ENCODE peak calls at places on chromosomes 11 and 22, in ten cellular contexts. Z is fibroblast of pulmonary artery; Y is MM.1S; R is Caco-2; Q is endothelial cell; G is kidney epithelial cell; B is AG09309; D is neural crest cell; X is CD8-positive, alpha-beta T cell; N is AG04450. T is an unnamed sample.

GRCh38 chr11:5251746-5252145 is 2.1 kb upstream of the HBG1 start:
- DNase-seq in Z (no peak), N (no peak), Y (no peak), Q (no peak), B (no peak), X (no peak), G (no peak), D (no peak), R (no peak), T (no peak)

GRCh38 chr22:42993651-42994275 is 21.2 kb downstream of the PACSIN2 start:
- DNase-seq in Q (no peak), D (no peak), N (no peak), G (no peak), B (no peak), Y (no peak), Z (peak), R (peak), X (no peak), T (no peak)

GRCh38 chr22:28599693-28600092 is 79.9 kb downstream of the TTC28 start:
- DNase-seq in R (no peak), Z (no peak), Q (no peak), Y (no peak), B (no peak), X (no peak), N (no peak), D (no peak), G (no peak), T (no peak)

GRCh38 chr22:36762687-36763260 is 13.1 kb downstream of the IFT27 start:
- DNase-seq in Z (peak), G (no peak), D (no peak), N (peak), R (no peak), Q (no peak), X (no peak), B (no peak), Y (no peak), T (no peak)

GRCh38 chr11:3230636-3231549 is 1.3 kb downstream of the MRGPRE start:
- DNase-seq in Q (no peak), G (no peak), D (no peak), Z (no peak), R (no peak), X (no peak), N (no peak), Y (no peak), B (no peak), T (no peak)

GRCh38 chr22:32317524-32317923 is 40.1 kb upstream of the RFPL3 start:
- DNase-seq in G (no peak), B (no peak), Y (no peak), X (no peak), R (no peak), Q (no peak), D (no peak), N (no peak), Z (no peak), T (no peak)

GRCh38 chr11:6561288-6561687 is 42.1 kb downstream of the RRP8 start:
- DNase-seq in B (no peak), X (no peak), N (no peak), D (no peak), R (no peak), Q (no peak), Z (no peak), Y (no peak), G (no peak), T (no peak)

GRCh38 chr22:16777284-16777924 is 47.8 kb downstream of the XKR3 start:
- DNase-seq in X (no peak), R (no peak), Q (no peak), B (no peak), Z (no peak), N (no peak), D (no peak), Y (no peak), G (no peak), T (no peak)

GRCh38 chr11:11916981-11917399 is 75.2 kb downstream of the USP47 start:
- DNase-seq in X (no peak), B (peak), Z (peak), Y (no peak), G (peak), D (no peak), R (no peak), N (peak), Q (no peak), T (no peak)

GRCh38 chr22:34850010-34850409 is 215.9 kb upstream of the ISX start:
- DNase-seq in Q (no peak), Y (no peak), G (peak), Z (no peak), N (no peak), R (no peak), B (no peak), X (no peak), D (no peak), T (no peak)

GRCh38 chr22:38927033-38927789 is 30.2 kb upstream of the APOBEC3A start:
- DNase-seq in Q (peak), N (no peak), B (no peak), X (no peak), R (peak), Z (peak), Y (peak), D (peak), G (no peak), T (peak)

GRCh38 chr11:34339149-34340064 is 18.4 kb downstream of the ABTB2 start:
- DNase-seq in Q (no peak), X (no peak), D (no peak), B (no peak), Y (no peak), R (peak), N (no peak), Z (peak), G (no peak), T (no peak)

GRCh38 chr22:25057013-25057881 is 104.7 kb downstream of the KIAA1671 start:
- DNase-seq in N (no peak), X (peak), D (peak), R (peak), B (no peak), Y (peak), G (no peak), Z (peak), Q (peak), T (peak)

GRCh38 chr11:115965754-115966504 is 461.7 kb upstream of the CADM1 start:
- DNase-seq in Y (no peak), Z (no peak), N (no peak), R (no peak), Q (no peak), X (no peak), B (no peak), D (no peak), G (no peak), T (no peak)

GRCh38 chr22:23777776-23778575 is 5.3 kb downstream of the MMP11 start:
- DNase-seq in R (no peak), B (no peak), G (no peak), Q (no peak), Y (no peak), N (no peak), D (no peak), X (no peak), Z (no peak), T (no peak)

GRCh38 chr11:19332476-19332875 is 91.7 kb upstream of the E2F8 start:
- DNase-seq in R (no peak), B (no peak), D (no peak), G (no peak), Z (no peak), Q (no peak), N (no peak), Y (peak), X (no peak), T (no peak)

GRCh38 chr11:122633219-122633829 is 22.2 kb upstream of the UBASH3B start:
- DNase-seq in D (no peak), X (no peak), Q (peak), N (no peak), G (no peak), Y (peak), Z (peak), B (no peak), R (peak), T (peak)

GRCh38 chr22:23709107-23709506 is 18.3 kb downstream of the RGL4 start:
- DNase-seq in Q (no peak), D (no peak), G (no peak), Z (no peak), Y (no peak), R (no peak), N (no peak), X (no peak), B (no peak), T (no peak)

GRCh38 chr11:88552377-88553029 is 215.0 kb upstream of the CTSC start:
- DNase-seq in N (no peak), X (peak), Z (peak), R (peak), G (no peak), B (no peak), Q (peak), Y (peak), D (peak), T (peak)

GRCh38 chr11:14075118-14075601 is 112.6 kb downstream of the SPON1 start:
- DNase-seq in X (peak), R (no peak), N (no peak), Q (no peak), G (peak), Z (no peak), B (peak), D (no peak), Y (no peak), T (no peak)

GRCh38 chr11:22730319-22730718 is 63.9 kb downstream of the GAS2 start:
- DNase-seq in R (peak), Y (peak), B (no peak), X (no peak), Z (peak), Q (no peak), G (no peak), N (no peak), D (no peak), T (no peak)

GRCh38 chr11:111923351-111923788 is 4.7 kb downstream of the C11orf52 start:
- DNase-seq in Q (no peak), Y (no peak), B (no peak), D (no peak), Z (peak), G (no peak), N (no peak), X (no peak), R (no peak), T (no peak)

GRCh38 chr11:94835571-94835970 is 67.4 kb downstream of the AMOTL1 start:
- DNase-seq in G (no peak), D (no peak), Q (no peak), X (no peak), B (no peak), Z (peak), N (no peak), R (no peak), Y (no peak), T (no peak)

GRCh38 chr11:70398834-70399680 is 728 bp downstream of the CTTN start:
- DNase-seq in G (no peak), D (no peak), Q (no peak), N (no peak), X (no peak), Z (no peak), R (peak), Y (no peak), B (no peak), T (peak)

GRCh38 chr22:37276771-37277170 is 5.5 kb upstream of the CYTH4 start:
- DNase-seq in Q (no peak), G (no peak), D (no peak), N (no peak), R (no peak), B (no peak), Y (no peak), Z (peak), X (no peak), T (no peak)

GRCh38 chr22:25488244-25489020 is 76.0 kb upstream of the GRK3 start:
- DNase-seq in N (no peak), Z (peak), G (peak), Y (no peak), D (no peak), X (no peak), Q (no peak), B (peak), R (no peak), T (no peak)

GRCh38 chr22:37077802-37078448 is 26.4 kb downstream of the KCTD17 start:
- DNase-seq in G (no peak), N (peak), Y (peak), R (peak), B (no peak), Z (peak), X (peak), Q (peak), D (peak), T (peak)

GRCh38 chr11:113401718-113402117 is 14.1 kb downstream of the ANKK1 start:
- DNase-seq in N (no peak), R (no peak), G (peak), Q (no peak), Y (no peak), Z (peak), B (peak), X (no peak), D (no peak), T (no peak)

GRCh38 chr22:19066531-19067271 is 55.5 kb downstream of the DGCR2 start:
- DNase-seq in X (no peak), G (peak), Q (no peak), Z (peak), N (peak), D (no peak), R (no peak), Y (no peak), B (peak), T (no peak)

DNA sequence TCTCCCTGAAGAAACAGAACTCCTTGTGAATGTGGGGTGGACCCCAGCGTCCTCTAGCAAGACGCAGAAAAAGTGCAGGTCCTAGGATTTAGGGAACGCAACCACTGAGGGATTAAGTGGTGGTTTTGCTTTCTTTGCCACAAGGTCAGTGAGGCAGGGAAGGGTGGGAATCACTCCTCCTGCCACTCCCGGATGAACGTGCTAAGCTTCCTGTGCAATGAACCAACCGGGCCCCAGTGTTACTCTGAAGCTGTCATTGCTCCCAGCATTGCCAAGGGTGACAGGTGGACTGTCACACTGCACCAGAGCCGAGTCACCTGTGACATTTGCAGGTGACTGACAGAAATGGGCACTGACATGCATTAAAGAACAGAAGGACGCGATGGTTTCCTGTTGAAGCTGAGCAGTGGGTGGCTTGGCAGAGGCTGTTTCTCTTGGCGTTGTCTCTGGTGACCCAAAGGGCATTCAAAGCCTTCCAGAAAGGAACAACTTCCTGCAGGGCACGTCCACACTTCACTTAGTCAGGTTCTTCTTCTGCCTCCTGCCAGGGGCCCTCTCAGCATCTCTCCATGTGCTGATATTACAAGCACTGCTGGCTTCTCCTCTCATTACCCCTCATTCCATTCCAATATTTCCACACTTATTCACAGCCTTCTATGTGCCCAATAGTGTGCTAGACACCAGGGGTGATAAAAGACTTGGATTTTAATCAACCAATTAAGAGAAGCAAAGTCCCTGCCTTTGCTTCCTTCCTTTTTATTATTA is 9.7 kb downstream of the KIRREL3 start:
- DNase-seq in R (no peak), Z (peak), D (no peak), Y (no peak), B (no peak), X (no peak), Q (no peak), G (no peak), N (no peak), T (no peak)
- TF ChIP-seq CTCF in R (no peak), Z (no peak), D (peak), Y (no peak), B (no peak), X (peak), Q (peak), G (no peak), N (no peak), T (peak)

GRCh38 chr22:50547231-50547851 is 1.6 kb downstream of the KLHDC7B start:
- DNase-seq in G (no peak), N (no peak), X (no peak), Q (no peak), D (no peak), R (no peak), Z (no peak), Y (no peak), B (no peak), T (no peak)

GRCh38 chr22:50546326-50547230 is 879 bp downstream of the KLHDC7B start:
- DNase-seq in D (no peak), G (no peak), X (no peak), Q (no peak), Y (no peak), R (no peak), N (no peak), B (no peak), Z (no peak), T (no peak)

GRCh38 chr22:50544746-50545253 is 899 bp upstream of the KLHDC7B start:
- DNase-seq in X (no peak), Y (no peak), R (no peak), D (no peak), Z (no peak), G (no peak), B (no peak), Q (no peak), N (no peak), T (no peak)

GRCh38 chr22:50544078-50544745 is 1.5 kb upstream of the KLHDC7B start:
- DNase-seq in N (no peak), D (peak), Y (peak), R (no peak), G (no peak), Q (peak), X (peak), B (no peak), Z (peak), T (peak)

GRCh38 chr22:50545522-50546325 is at the start of gene KLHDC7B:
- DNase-seq in G (no peak), R (peak), Q (no peak), N (no peak), X (peak), Z (no peak), D (no peak), B (no peak), Y (no peak), T (no peak)
- TF ChIP-seq CTCF in G (no peak), R (no peak), Q (no peak), N (peak), X (no peak), Z (peak), D (no peak), B (peak), Y (no peak), T (no peak)

GRCh38 chr11:31487848-31488247 is 21.6 kb downstream of the IMMP1L start:
- DNase-seq in Z (peak), N (peak), R (peak), X (no peak), G (no peak), D (peak), Q (peak), B (peak), Y (peak), T (no peak)
- TF ChIP-seq CTCF in Z (peak), N (peak), R (peak), X (peak), G (peak), D (peak), Q (no peak), B (peak), Y (peak), T (peak)

DNA sequence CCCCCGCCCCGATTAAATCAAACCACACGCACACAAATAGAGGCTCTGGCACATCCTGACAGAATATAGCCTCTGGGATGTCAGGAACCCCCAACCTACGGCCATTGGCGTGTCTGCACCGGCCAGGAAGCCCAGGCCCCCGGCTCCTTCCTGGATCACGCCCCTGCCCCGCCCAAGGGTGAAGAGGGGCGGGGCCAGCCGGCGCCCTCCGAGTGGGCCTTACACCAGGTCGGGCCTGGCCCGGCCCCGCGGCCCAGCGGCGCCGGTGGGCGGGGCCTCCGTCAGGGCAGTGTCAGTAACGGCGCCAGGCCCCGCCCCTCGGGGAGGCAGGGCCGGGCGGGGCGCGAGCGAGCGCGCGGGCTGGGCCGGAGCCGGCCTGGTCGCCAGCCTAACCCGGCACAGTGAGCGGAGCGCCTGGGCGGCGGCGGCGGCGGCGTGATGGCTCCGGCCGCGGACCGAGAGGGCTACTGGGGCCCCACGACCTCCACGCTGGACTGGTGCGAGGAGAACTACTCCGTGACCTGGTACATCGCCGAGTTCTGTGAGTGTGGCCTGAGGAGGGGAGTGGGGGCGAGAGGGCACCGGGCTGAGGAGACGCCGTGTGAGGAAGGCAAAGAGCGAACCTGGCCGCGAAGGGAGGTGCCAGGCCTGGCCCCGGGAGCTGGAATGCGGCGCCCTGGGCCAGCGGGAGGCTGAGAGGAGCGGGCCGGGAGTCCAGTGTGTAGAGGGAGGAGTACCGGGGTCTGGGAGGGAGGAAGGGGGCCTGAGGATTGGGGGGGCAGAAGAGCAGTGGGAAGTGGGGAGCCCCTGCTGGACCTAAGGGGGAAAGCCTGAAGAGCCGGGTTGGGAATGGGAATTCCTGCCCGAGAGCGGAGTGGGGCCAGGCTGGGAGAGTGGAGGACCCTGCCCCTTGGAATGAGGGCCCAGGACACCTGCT is at the start of gene ACER3:
- DNase-seq in Y (peak), D (peak), Q (peak), Z (peak), X (peak), N (peak), R (peak), G (peak), B (peak), T (peak)
- TF ChIP-seq CTCF in Y (no peak), D (peak), Q (no peak), Z (peak), X (no peak), N (peak), R (peak), G (peak), B (peak), T (no peak)

GRCh38 chr11:120109531-120109930 is 28.4 kb downstream of the TRIM29 start:
- DNase-seq in G (no peak), R (no peak), Q (no peak), N (no peak), X (no peak), Y (no peak), D (no peak), B (no peak), Z (no peak), T (no peak)

GRCh38 chr11:120106354-120106753 is 31.6 kb downstream of the TRIM29 start:
- DNase-seq in Y (no peak), Q (no peak), Z (no peak), D (no peak), R (no peak), N (no peak), G (no peak), B (no peak), X (no peak), T (no peak)

GRCh38 chr11:120108785-120109168 is 29.1 kb downstream of the TRIM29 start:
- DNase-seq in X (no peak), B (no peak), N (no peak), D (no peak), R (no peak), Z (no peak), G (no peak), Y (no peak), Q (no peak), T (no peak)

GRCh38 chr11:120105576-120105975 is 32.3 kb downstream of the TRIM29 start:
- DNase-seq in G (no peak), B (no peak), R (no peak), N (no peak), Z (no peak), X (no peak), Y (no peak), Q (no peak), D (no peak), T (no peak)

DNA sequence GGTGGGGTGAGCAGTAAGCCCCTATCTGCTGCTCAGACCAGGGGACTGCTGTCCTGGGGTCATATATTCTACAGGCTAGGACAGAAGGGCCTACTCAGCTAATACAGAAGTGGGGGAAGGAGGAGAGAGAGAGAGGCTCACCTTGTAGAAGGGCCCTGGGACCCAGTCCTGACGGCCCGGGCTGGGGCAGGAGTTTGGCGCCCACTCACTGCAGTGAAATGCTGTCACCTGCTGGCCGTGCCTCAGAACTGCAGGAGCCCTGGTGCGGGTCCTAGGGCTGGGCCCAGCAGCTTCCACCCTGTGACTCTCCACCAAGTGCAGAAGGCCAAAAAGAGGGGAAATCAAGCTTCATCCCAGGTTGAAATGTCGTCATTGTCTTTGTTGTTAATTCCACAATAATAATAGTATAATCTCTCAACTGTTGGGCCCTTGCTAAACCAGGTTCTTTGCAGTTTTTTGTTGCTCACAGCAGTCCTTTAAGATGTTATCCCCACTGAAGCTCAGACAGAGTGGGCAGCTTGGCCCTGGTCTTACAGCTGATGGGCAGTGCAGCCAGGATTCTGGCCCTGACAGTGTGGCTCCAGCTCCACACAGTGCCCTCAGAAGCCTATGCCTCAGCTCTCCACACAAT is 29.6 kb downstream of the TRIM29 start:
- DNase-seq in Z (peak), N (peak), B (no peak), X (peak), Y (peak), Q (peak), G (no peak), D (peak), R (peak), T (peak)
- TF ChIP-seq CTCF in Z (peak), N (peak), B (peak), X (peak), Y (peak), Q (peak), G (peak), D (peak), R (peak), T (peak)

T was measured in nephron progenitor cell.